ENCODE peak calls at places on chromosomes 1 and 21, in six cellular contexts. P, D, R, V, X and F are unnamed samples.
A peak's percentile ranks its signal among the peaks of the same experiment; 100 is the strongest.

GRCh38 chr1:21381354-21381753 is 58.6 kb upstream of the NBPF3 start:
- DNase-seq in R (no peak), X (no peak), D (no peak), V (no peak), P (no peak), F (no peak)

GRCh38 chr1:201377611-201378092 is at the start of gene TNNT2:
- DNase-seq in V (no peak), X (no peak), P (no peak), R (no peak), D (no peak), F (no peak)

GRCh38 chr1:23530089-23530749 is 814 bp downstream of the E2F2 start:
- DNase-seq in R (no peak), V (no peak), D (no peak), P (no peak), X (peak; percentile 71), F (no peak)

GRCh38 chr1:27567183-27567526 is 36.8 kb downstream of the AHDC1 start:
- DNase-seq in R (no peak), V (no peak), X (no peak), P (no peak), D (no peak), F (no peak)

GRCh38 chr1:156194300-156194652 is 372 bp downstream of the SLC25A44 start:
- DNase-seq in V (no peak), D (no peak), R (no peak), X (no peak), P (no peak), F (no peak)

GRCh38 chr1:7552402-7552801 is 218.7 kb upstream of the VAMP3 start:
- DNase-seq in P (no peak), X (peak; percentile 37), V (no peak), R (no peak), D (peak; percentile 89), F (no peak)

GRCh38 chr21:23578027-23578426 is 2029.3 kb downstream of the MRPL39 start:
- DNase-seq in R (no peak), V (no peak), P (no peak), X (no peak), D (no peak), F (no peak)

GRCh38 chr1:156703741-156704140 is 1.6 kb downstream of the CRABP2 start:
- DNase-seq in X (no peak), D (no peak), V (no peak), R (no peak), P (no peak), F (no peak)

GRCh38 chr1:180248731-180249681 is 18.9 kb downstream of the LHX4 start:
- DNase-seq in V (no peak), R (peak; percentile 80), D (no peak), X (peak; percentile 21), P (no peak), F (no peak)

GRCh38 chr1:16386454-16387113 is 19.5 kb downstream of the SZRD1 start:
- DNase-seq in R (no peak), V (no peak), X (no peak), D (peak; percentile 86), P (peak; percentile 83), F (no peak)

GRCh38 chr21:42227909-42228708 is 9.2 kb downstream of the ABCG1 start:
- DNase-seq in R (peak; percentile 77), D (peak; percentile 70), V (peak; percentile 68), P (peak; percentile 59), X (peak; percentile 92), F (peak; percentile 82)

GRCh38 chr21:31554511-31555022 is 104.9 kb upstream of the SOD1 start:
- DNase-seq in R (peak; percentile 63), D (no peak), P (no peak), X (no peak), V (no peak), F (no peak)

GRCh38 chr1:36223373-36223995 is 759 bp upstream of the THRAP3 start:
- DNase-seq in V (peak; percentile 26), X (no peak), D (peak; percentile 55), R (no peak), P (peak; percentile 54), F (peak; percentile 39)

GRCh38 chr1:46467183-46467504 is 22.5 kb upstream of the DMBX1 start:
- DNase-seq in X (no peak), R (no peak), P (no peak), D (no peak), V (no peak), F (no peak)

GRCh38 chr1:208759250-208759649 is 515.1 kb upstream of the PLXNA2 start:
- DNase-seq in R (no peak), X (no peak), P (no peak), V (no peak), D (no peak), F (no peak)

GRCh38 chr1:40646385-40646784 is 19.1 kb downstream of the RIMS3 start:
- DNase-seq in V (no peak), D (no peak), R (no peak), X (no peak), P (peak; percentile 32), F (no peak)

GRCh38 chr1:15610167-15610566 is 7.1 kb upstream of the DDI2 start:
- DNase-seq in P (no peak), X (no peak), R (no peak), V (no peak), D (no peak), F (no peak)

GRCh38 chr1:52792002-52792401 is 50.6 kb upstream of the ZYG11A start:
- DNase-seq in X (no peak), R (no peak), V (no peak), D (no peak), P (peak; percentile 1), F (no peak)

GRCh38 chr1:181099152-181100014 is 10.9 kb downstream of the IER5 start:
- DNase-seq in D (no peak), P (no peak), X (no peak), V (no peak), R (no peak), F (no peak)

GRCh38 chr1:2055911-2056575 is 5.8 kb downstream of the PRKCZ start:
- DNase-seq in P (no peak), D (no peak), V (no peak), X (no peak), R (no peak), F (no peak)

GRCh38 chr1:227938276-227938675 is 9.5 kb downstream of the WNT9A start:
- DNase-seq in R (no peak), D (no peak), V (no peak), P (no peak), X (peak; percentile 3), F (no peak)

GRCh38 chr1:63621698-63622097 is 28.5 kb downstream of the PGM1 start:
- DNase-seq in X (no peak), P (peak; percentile 14), V (no peak), D (no peak), R (no peak), F (no peak)

GRCh38 chr1:54287821-54288220 is 87.9 kb downstream of the MRPL37 start:
- DNase-seq in R (no peak), V (no peak), X (no peak), D (no peak), P (peak; percentile 45), F (no peak)

GRCh38 chr1:7827134-7827955 is 25.5 kb downstream of the UTS2 start:
- DNase-seq in R (no peak), V (peak; percentile 8), P (peak; percentile 14), X (peak; percentile 50), D (no peak), F (no peak)

GRCh38 chr21:44709426-44710293 is 1.7 kb downstream of the TSPEAR start:
- DNase-seq in R (peak; percentile 46), X (peak; percentile 47), D (peak; percentile 6), V (no peak), P (no peak), F (no peak)

GRCh38 chr1:220526294-220526693 is 1.6 kb upstream of the MARK1 start:
- DNase-seq in D (no peak), P (no peak), R (peak; percentile 43), X (no peak), V (no peak), F (no peak)

GRCh38 chr1:57620589-57620988 is 196.7 kb upstream of the DAB1 start:
- DNase-seq in D (no peak), P (no peak), V (no peak), R (no peak), X (no peak), F (no peak)

GRCh38 chr1:27290586-27290985 is 31.4 kb upstream of the TMEM222 start:
- DNase-seq in X (no peak), V (no peak), R (no peak), D (no peak), P (no peak), F (no peak)

GRCh38 chr1:95116666-95117206 is 419 bp upstream of the TLCD4 start:
- DNase-seq in X (no peak), P (no peak), R (peak; percentile 79), D (peak; percentile 55), V (peak; percentile 18), F (peak; percentile 42)

GRCh38 chr1:228048120-228048519 is 34.4 kb upstream of the ARF1 start:
- DNase-seq in P (no peak), D (no peak), V (no peak), R (no peak), X (no peak), F (no peak)

GRCh38 chr1:54904476-54905048 is 17.6 kb upstream of the DHCR24 start:
- DNase-seq in R (no peak), D (peak; percentile 96), V (no peak), P (peak; percentile 89), X (no peak), F (no peak)

GRCh38 chr1:151540021-151540981 is at the start of gene TUFT1:
- DNase-seq in P (peak; percentile 76), R (peak; percentile 95), D (peak; percentile 86), X (peak; percentile 95), V (peak; percentile 91), F (peak; percentile 84)

GRCh38 chr1:155463865-155464264 is 98.7 kb downstream of the ASH1L start:
- DNase-seq in P (peak; percentile 71), D (peak; percentile 27), R (no peak), X (no peak), V (no peak), F (no peak)

GRCh38 chr1:25799758-25800537 is at the start of gene SELENON:
- DNase-seq in V (peak; percentile 23), P (no peak), D (peak; percentile 4), X (peak; percentile 75), R (peak; percentile 90), F (no peak)

GRCh38 chr1:3481836-3482589 is 27.5 kb downstream of the ARHGEF16 start:
- DNase-seq in P (peak; percentile 37), R (no peak), V (no peak), X (peak; percentile 75), D (no peak), F (no peak)